ENCODE peak calls at places on chromosome 20, in four cellular contexts. One of them, this sample, is unnamed.

GRCh38 chr20:51797357-51798025 is 4.8 kb downstream of the SALL4 start:
- DNase-seq in A673: peak
- DNase-seq in mammary epithelial cell: no peak
- DNase-seq in GM23248: no peak
- DNase-seq in this sample: peak

GRCh38 chr20:51768759-51769517 is 748 bp upstream of the ATP9A start:
- DNase-seq in mammary epithelial cell: no peak
- DNase-seq in A673: no peak
- DNase-seq in GM23248: peak
- DNase-seq in this sample: no peak

GRCh38 chr20:38804243-38804642 is 1.3 kb upstream of the PPP1R16B start:
- DNase-seq in A673: no peak
- DNase-seq in GM23248: no peak
- DNase-seq in mammary epithelial cell: no peak
- DNase-seq in this sample: no peak

GRCh38 chr20:38229376-38230252 is 30.9 kb downstream of the KIAA1755 start:
- DNase-seq in mammary epithelial cell: no peak
- DNase-seq in A673: no peak
- DNase-seq in GM23248: peak
- DNase-seq in this sample: no peak

GRCh38 chr20:31607640-31608255 is 2.7 kb downstream of the ID1 start:
- DNase-seq in mammary epithelial cell: peak
- DNase-seq in A673: no peak
- DNase-seq in GM23248: peak
- DNase-seq in this sample: no peak

GRCh38 chr20:61601853-61602252 is 349.8 kb downstream of the CDH4 start:
- DNase-seq in mammary epithelial cell: no peak
- DNase-seq in GM23248: no peak
- DNase-seq in A673: no peak
- DNase-seq in this sample: no peak

GRCh38 chr20:25254986-25255680 is 7.2 kb downstream of the PYGB start:
- DNase-seq in A673: no peak
- DNase-seq in mammary epithelial cell: peak
- DNase-seq in GM23248: peak
- DNase-seq in this sample: no peak

GRCh38 chr20:11810316-11811130 is 107.2 kb upstream of the BTBD3 start:
- DNase-seq in A673: peak
- DNase-seq in GM23248: peak
- DNase-seq in mammary epithelial cell: peak
- DNase-seq in this sample: peak

GRCh38 chr20:48098099-48098498 is 312.8 kb upstream of the SULF2 start:
- DNase-seq in GM23248: peak
- DNase-seq in mammary epithelial cell: no peak
- DNase-seq in A673: no peak
- DNase-seq in this sample: no peak

GRCh38 chr20:49957487-49957938 is 21.3 kb downstream of the RNF114 start:
- DNase-seq in GM23248: peak
- DNase-seq in mammary epithelial cell: no peak
- DNase-seq in A673: no peak
- DNase-seq in this sample: no peak

GRCh38 chr20:427401-427800 is 19.3 kb downstream of the RBCK1 start:
- DNase-seq in GM23248: no peak
- DNase-seq in mammary epithelial cell: no peak
- DNase-seq in A673: no peak
- DNase-seq in this sample: no peak

GRCh38 chr20:44005661-44006060 is 91.0 kb downstream of the TOX2 start:
- DNase-seq in A673: no peak
- DNase-seq in mammary epithelial cell: no peak
- DNase-seq in GM23248: no peak
- DNase-seq in this sample: no peak

GRCh38 chr20:52379723-52380336 is 188.3 kb upstream of the ZFP64 start:
- DNase-seq in A673: peak
- DNase-seq in GM23248: peak
- DNase-seq in mammary epithelial cell: no peak
- DNase-seq in this sample: no peak

GRCh38 chr20:32972181-32973076 is 31.8 kb downstream of the SUN5 start:
- DNase-seq in A673: no peak
- DNase-seq in GM23248: no peak
- DNase-seq in mammary epithelial cell: no peak
- DNase-seq in this sample: no peak
- H3K4me3 ChIP-seq in A673: no peak
- H3K4me3 ChIP-seq in GM23248: no peak
- H3K4me3 ChIP-seq in mammary epithelial cell: no peak
- H3K4me3 ChIP-seq in this sample: no peak

GRCh38 chr20:63487781-63488241 is 11.1 kb downstream of the EEF1A2 start:
- DNase-seq in A673: no peak
- DNase-seq in GM23248: no peak
- DNase-seq in mammary epithelial cell: no peak
- DNase-seq in this sample: no peak

GRCh38 chr20:63490416-63490815 is 8.5 kb downstream of the EEF1A2 start:
- DNase-seq in mammary epithelial cell: no peak
- DNase-seq in GM23248: no peak
- DNase-seq in A673: no peak
- DNase-seq in this sample: no peak

GRCh38 chr20:63486300-63486855 is 12.5 kb downstream of the EEF1A2 start:
- DNase-seq in mammary epithelial cell: no peak
- DNase-seq in GM23248: no peak
- DNase-seq in A673: no peak
- DNase-seq in this sample: no peak

GRCh38 chr20:63487116-63487764 is 11.6 kb downstream of the EEF1A2 start:
- DNase-seq in GM23248: no peak
- DNase-seq in A673: no peak
- DNase-seq in mammary epithelial cell: no peak
- DNase-seq in this sample: no peak

GRCh38 chr20:63488331-63489251 is 10.3 kb downstream of the EEF1A2 start:
- DNase-seq in mammary epithelial cell: no peak
- DNase-seq in GM23248: no peak
- DNase-seq in A673: no peak
- DNase-seq in this sample: no peak
- TF ChIP-seq EZH2 in mammary epithelial cell: no peak
- TF ChIP-seq EZH2 in GM23248: no peak
- TF ChIP-seq EZH2 in A673: no peak
- TF ChIP-seq EZH2 in this sample: peak

DNA sequence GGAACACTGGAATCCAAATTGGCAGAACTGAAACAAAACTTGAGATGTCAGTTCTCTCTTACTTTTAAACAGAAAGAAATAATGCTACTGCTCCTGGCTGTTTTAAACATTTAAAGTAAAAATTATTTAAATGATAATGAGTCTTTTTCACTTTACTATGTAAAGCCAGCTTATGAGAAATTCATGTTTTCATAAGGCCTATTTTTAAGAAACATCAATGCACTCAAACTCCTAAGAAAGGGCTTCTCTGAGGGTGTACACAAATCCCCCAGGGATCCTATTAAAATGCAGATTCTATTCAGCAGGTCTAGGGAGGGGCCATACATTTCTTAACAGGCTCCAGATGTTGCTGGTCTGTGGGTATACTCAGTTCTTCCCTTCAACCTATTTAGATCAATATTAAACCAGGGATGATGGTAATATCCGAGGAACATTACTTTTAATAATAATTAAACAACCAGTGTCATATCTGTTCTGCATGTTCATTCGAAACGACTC is 2.3 kb downstream of the FERMT1 start:
- DNase-seq in GM23248: no peak
- DNase-seq in A673: peak
- DNase-seq in mammary epithelial cell: no peak
- DNase-seq in this sample: no peak
- H3K4me3 ChIP-seq in GM23248: no peak
- H3K4me3 ChIP-seq in A673: no peak
- H3K4me3 ChIP-seq in mammary epithelial cell: peak
- H3K4me3 ChIP-seq in this sample: no peak

DNA sequence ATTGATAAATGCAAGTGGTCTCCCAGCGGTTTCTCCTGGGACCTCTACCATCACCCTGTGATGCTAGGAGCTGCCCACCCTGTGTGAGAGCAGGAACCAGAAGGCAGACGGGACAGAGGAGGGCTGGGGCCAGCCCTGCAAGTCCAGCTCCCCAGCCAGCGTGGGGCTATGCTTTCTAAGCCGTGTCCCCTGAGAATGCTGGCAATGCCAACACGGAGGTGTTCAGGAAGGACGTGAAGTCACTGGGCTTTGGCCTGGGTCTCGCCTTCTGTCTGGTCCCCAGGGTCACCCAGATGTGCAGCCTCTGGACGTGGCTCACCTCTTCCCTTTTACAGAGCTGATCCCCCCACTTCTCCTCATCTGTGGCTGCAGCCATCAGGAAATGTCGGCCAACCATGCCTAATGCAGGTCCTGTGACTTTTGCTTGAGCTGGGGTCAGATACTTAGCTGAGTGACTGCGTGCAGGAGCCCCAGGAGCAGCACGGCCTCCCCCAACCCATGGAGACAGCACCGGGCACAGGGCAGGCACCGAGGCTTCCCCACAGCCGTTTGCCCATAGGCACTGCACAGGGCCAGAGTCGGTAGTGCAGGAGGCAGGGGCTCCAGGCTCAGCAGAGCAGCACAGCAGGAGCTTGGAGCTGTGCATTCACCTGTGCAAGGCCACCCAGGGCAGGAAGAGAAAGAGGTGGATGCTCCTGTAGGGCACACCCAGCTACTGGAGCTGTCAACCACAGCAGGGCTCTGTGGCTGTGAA is 66.2 kb downstream of the GNAS-AS1 start:
- DNase-seq in mammary epithelial cell: no peak
- DNase-seq in GM23248: no peak
- DNase-seq in A673: no peak
- DNase-seq in this sample: no peak
- TF ChIP-seq EZH2 in mammary epithelial cell: no peak
- TF ChIP-seq EZH2 in GM23248: no peak
- TF ChIP-seq EZH2 in A673: no peak
- TF ChIP-seq EZH2 in this sample: no peak

GRCh38 chr20:3661836-3662665 is 1.1 kb downstream of the GFRA4 start:
- DNase-seq in A673: no peak
- DNase-seq in GM23248: no peak
- DNase-seq in mammary epithelial cell: no peak
- DNase-seq in this sample: no peak

GRCh38 chr20:3658708-3659491 is 4.3 kb downstream of the GFRA4 start:
- DNase-seq in mammary epithelial cell: no peak
- DNase-seq in GM23248: no peak
- DNase-seq in A673: no peak
- DNase-seq in this sample: no peak

GRCh38 chr20:3661060-3661820 is 2.0 kb downstream of the GFRA4 start:
- DNase-seq in A673: no peak
- DNase-seq in GM23248: peak
- DNase-seq in mammary epithelial cell: no peak
- DNase-seq in this sample: no peak

GRCh38 chr20:3659492-3660261 is 3.5 kb downstream of the GFRA4 start:
- DNase-seq in mammary epithelial cell: no peak
- DNase-seq in A673: no peak
- DNase-seq in GM23248: no peak
- DNase-seq in this sample: no peak

GRCh38 chr20:3660262-3661059 is 2.7 kb downstream of the GFRA4 start:
- DNase-seq in mammary epithelial cell: no peak
- DNase-seq in GM23248: peak
- DNase-seq in A673: no peak
- DNase-seq in this sample: no peak
- H3K4me3 ChIP-seq in mammary epithelial cell: no peak
- H3K4me3 ChIP-seq in GM23248: peak
- H3K4me3 ChIP-seq in A673: peak
- H3K4me3 ChIP-seq in this sample: no peak

GRCh38 chr20:36091561-36092423 is 62.7 kb upstream of the EPB41L1 start:
- DNase-seq in GM23248: no peak
- DNase-seq in mammary epithelial cell: no peak
- DNase-seq in A673: no peak
- DNase-seq in this sample: no peak
- TF ChIP-seq EZH2 in GM23248: no peak
- TF ChIP-seq EZH2 in mammary epithelial cell: no peak
- TF ChIP-seq EZH2 in A673: peak
- TF ChIP-seq EZH2 in this sample: no peak

This sample was measured in astrocyte.